ENCODE peak calls at places on chromosomes 13 and 19, in four cellular contexts. U, Q, L and H are unnamed samples.

GRCh38 chr13:102195566-102196462 is 206.0 kb downstream of the FGF14 start:
- DNase-seq in U (no peak), Q (peak; percentile 47), L (no peak), H (no peak)

GRCh38 chr19:46691104-46691503 is 25.8 kb downstream of the PRKD2 start:
- DNase-seq in U (no peak), Q (no peak), L (no peak), H (no peak)

GRCh38 chr13:43802511-43802910 is 15.7 kb upstream of the ENOX1 start:
- DNase-seq in U (no peak), Q (no peak), L (no peak), H (no peak)

GRCh38 chr19:28482221-28482620 is 730.7 kb downstream of the UQCRFS1 start:
- DNase-seq in U (peak; percentile 34), Q (no peak), L (no peak), H (peak; percentile 93)

GRCh38 chr19:35144600-35145436 is 1.8 kb downstream of the FXYD7 start:
- DNase-seq in U (no peak), Q (no peak), L (no peak), H (peak; percentile 87)

GRCh38 chr13:35349052-35349451 is 127.4 kb downstream of the MAB21L1 start:
- DNase-seq in U (no peak), Q (no peak), L (no peak), H (no peak)

GRCh38 chr19:5585461-5586299 is 17.9 kb upstream of the TINCR start:
- DNase-seq in U (no peak), Q (no peak), L (peak; percentile 43), H (peak; percentile 84)

GRCh38 chr19:17579523-17580244 is 24.2 kb downstream of the COLGALT1 start:
- DNase-seq in U (peak; percentile 87), Q (peak; percentile 26), L (peak; percentile 45), H (peak; percentile 98)

GRCh38 chr19:35105411-35106290 is 10.0 kb upstream of the FXYD3 start:
- DNase-seq in U (no peak), Q (no peak), L (no peak), H (no peak)

GRCh38 chr13:94233401-94233800 is 246.1 kb downstream of the DCT start:
- DNase-seq in U (no peak), Q (peak; percentile 96), L (no peak), H (no peak)

GRCh38 chr19:10870501-10870954 is 825 bp upstream of the CARM1 start:
- DNase-seq in U (peak; percentile 92), Q (no peak), L (no peak), H (no peak)

GRCh38 chr19:51470966-51471365 is 7.4 kb upstream of the CEACAM18 start:
- DNase-seq in U (no peak), Q (no peak), L (no peak), H (no peak)

GRCh38 chr19:1082165-1082927 is 12.8 kb downstream of the POLR2E start:
- DNase-seq in U (peak; percentile 95), Q (no peak), L (peak; percentile 69), H (peak; percentile 100)

GRCh38 chr13:59957438-59957837 is 206.3 kb downstream of the DIAPH3 start:
- DNase-seq in U (no peak), Q (no peak), L (no peak), H (no peak)

GRCh38 chr13:40485611-40486517 is 180.6 kb downstream of the FOXO1 start:
- DNase-seq in U (no peak), Q (no peak), L (no peak), H (no peak)

GRCh38 chr19:53878786-53879144 is 3.2 kb upstream of the PRKCG start:
- DNase-seq in U (no peak), Q (no peak), L (no peak), H (no peak)

GRCh38 chr19:7007859-7008258 is 13.4 kb downstream of the MBD3L2B start:
- DNase-seq in U (no peak), Q (no peak), L (no peak), H (no peak)

GRCh38 chr13:89407357-89407756 is 1736.2 kb downstream of the SLITRK5 start:
- DNase-seq in U (no peak), Q (no peak), L (no peak), H (no peak)

GRCh38 chr19:8208119-8208709 is 956 bp upstream of the CERS4 start:
- DNase-seq in U (no peak), Q (no peak), L (no peak), H (peak; percentile 76)

GRCh38 chr19:38993271-38993670 is 17.7 kb upstream of the FBXO17 start:
- DNase-seq in U (no peak), Q (peak; percentile 74), L (no peak), H (no peak)

DNA sequence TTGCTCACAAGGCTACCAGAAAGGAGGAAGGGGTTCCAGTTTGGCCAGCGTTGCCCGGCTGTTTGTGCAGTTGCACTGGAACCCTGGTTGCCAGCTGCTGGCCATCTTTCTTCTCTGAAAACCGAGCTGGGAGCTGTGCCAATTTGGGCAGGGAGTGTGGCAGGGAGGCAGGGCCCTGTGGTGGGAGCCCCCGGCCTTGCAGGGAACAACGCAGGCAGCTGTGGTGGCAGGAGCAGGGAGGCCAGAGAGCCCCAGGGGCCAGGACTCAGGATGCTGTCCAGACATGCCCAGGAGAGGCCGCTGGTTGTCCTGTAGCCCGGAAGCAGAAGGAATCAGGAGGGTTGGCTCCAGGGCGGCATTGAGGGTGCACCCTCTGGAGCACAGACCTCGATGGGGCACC is 4.8 kb downstream of the KMT5C start:
- DNase-seq in U (no peak), Q (no peak), L (no peak), H (no peak)
- H3K14ac ChIP-seq in U (no peak overlapping the region), Q (no peak overlapping the region), L (no peak overlapping the region), H (no peak overlapping the region)

GRCh38 chr13:63409791-63410351 is 1994.2 kb upstream of the PCDH20 start:
- DNase-seq in U (no peak), Q (no peak), L (no peak), H (no peak)

GRCh38 chr13:63408227-63409202 is 1992.9 kb upstream of the PCDH20 start:
- DNase-seq in U (no peak), Q (peak; percentile 50), L (peak; percentile 0), H (no peak)

DNA sequence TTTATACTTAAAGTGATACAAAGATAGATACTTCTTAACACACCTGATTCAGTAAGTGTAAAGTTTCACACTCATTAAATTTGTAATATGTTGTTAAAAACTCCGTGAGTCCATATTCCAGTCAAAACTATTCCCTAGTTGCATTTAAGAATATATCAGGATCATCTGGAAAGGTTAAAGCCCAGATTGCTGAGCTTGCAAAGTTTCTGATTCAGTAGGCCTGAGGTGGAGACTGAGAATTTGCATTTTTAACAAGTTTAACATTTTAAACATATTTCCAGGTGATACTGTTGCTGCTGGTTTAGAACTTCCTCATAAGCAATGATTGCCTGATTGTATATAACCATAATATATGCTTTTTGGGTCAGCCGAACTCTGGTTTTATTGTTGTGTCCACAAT is 1998.6 kb upstream of the PCDH20 start:
- DNase-seq in U (no peak), Q (no peak), L (no peak), H (no peak)
- H3K14ac ChIP-seq in U (no peak overlapping the region), Q (no peak overlapping the region), L (no peak overlapping the region), H (no peak overlapping the region)

DNA sequence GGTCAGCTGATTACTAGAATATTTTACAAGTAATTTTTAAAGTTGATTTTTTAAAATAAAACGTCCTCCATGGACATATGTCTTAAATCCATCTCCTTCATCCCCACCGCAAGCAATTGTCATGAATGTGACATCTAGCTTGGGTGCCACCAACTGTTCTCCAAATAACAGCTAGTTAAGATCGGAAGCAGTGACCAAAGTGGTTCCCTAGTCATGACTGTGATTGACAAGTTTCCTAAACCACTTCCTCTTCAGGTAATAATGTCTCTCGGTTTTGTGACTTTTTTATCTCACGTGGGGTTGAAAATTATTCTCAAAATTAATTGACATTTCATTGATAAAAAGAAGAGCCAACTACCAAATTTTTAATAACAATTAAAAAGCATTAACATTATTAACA is 135.3 kb upstream of the MIR17HG start:
- DNase-seq in U (no peak), Q (no peak), L (no peak), H (no peak)
- H3K14ac ChIP-seq in U (no peak overlapping the region), Q (no peak overlapping the region), L (no peak overlapping the region), H (no peak overlapping the region)

DNA sequence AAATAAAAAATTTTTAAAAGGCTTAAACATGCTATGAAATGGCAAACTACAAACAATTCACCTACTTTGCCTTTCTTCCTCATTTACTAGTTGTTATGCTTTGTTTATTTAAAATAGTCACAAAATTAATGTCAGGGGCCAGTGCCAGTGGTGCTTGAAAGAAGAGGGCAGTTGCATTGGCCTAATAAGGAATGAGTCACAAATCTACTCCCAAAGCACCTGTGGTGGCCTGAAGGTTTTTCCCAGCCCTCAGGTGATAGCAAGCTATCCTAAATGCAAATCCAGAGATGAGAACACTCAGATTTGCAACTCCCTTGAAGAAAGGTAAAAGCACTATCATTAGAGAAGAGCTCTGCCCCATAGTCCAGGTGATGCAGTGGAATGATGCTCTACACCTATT is 103.6 kb downstream of the MBNL2 start:
- DNase-seq in U (no peak), Q (no peak), L (no peak), H (no peak)
- H3K14ac ChIP-seq in U (no peak overlapping the region), Q (no peak overlapping the region), L (no peak overlapping the region), H (no peak overlapping the region)

GRCh38 chr19:42075364-42075615 is 676 bp upstream of the ZNF574 start:
- DNase-seq in U (no peak), Q (no peak), L (no peak), H (no peak)
- H3K14ac ChIP-seq in U (peak overlapping the region; percentile 31), Q (peak overlapping the region; percentile 100), L (no peak overlapping the region), H (peak overlapping the region; percentile 98)